ENCODE peak calls at places on chromosomes 11 and 22, in nine cellular contexts. U is NCI-H1105 treated with DMSO at 0.1 percent for 48 hours; T is WTC11; C is left cardiac atrium; I is endothelial cell; V is EH; Z is NCI-H1694 treated with DMSO at 0.1 percent for 48 hours; X is activated CD8-positive, alpha-beta memory T cell treated with anti-CD3 and anti-CD28 coated beads, Interleukin-2, amount 50 U/mL, for 48 hours; S is NCI-H460. L is an unnamed sample.

GRCh38 chr22:36325163-36326031 is 62.4 kb downstream of the MYH9 start:
- DNase-seq in U (no peak), T (no peak), C (peak), I (no peak), V (peak), Z (no peak), X (no peak), S (peak), L (peak)

GRCh38 chr11:69005631-69006368 is 7.2 kb downstream of the MRGPRF start:
- DNase-seq in U (no peak), T (no peak), C (no peak), I (no peak), V (no peak), Z (no peak), X (no peak), S (no peak), L (no peak)

GRCh38 chr11:67301951-67302516 is 1.3 kb upstream of the SSH3 start:
- DNase-seq in U (peak), T (peak), C (no peak), I (no peak), V (peak), Z (no peak), X (no peak), S (peak), L (no peak)

GRCh38 chr11:64037027-64037633 is 1.4 kb downstream of the FLRT1 start:
- DNase-seq in U (no peak), T (no peak), C (no peak), I (no peak), V (no peak), Z (no peak), X (no peak), S (no peak), L (no peak)

GRCh38 chr11:76579047-76579751 is 91.3 kb downstream of the LRRC32 start:
- DNase-seq in U (no peak), T (peak), C (peak), I (no peak), V (no peak), Z (no peak), X (no peak), S (no peak), L (no peak)

GRCh38 chr11:62669420-62670161 is 1.9 kb upstream of the UQCC3 start:
- DNase-seq in U (no peak), T (no peak), C (no peak), I (no peak), V (peak), Z (peak), X (no peak), S (no peak), L (no peak)

GRCh38 chr11:22192642-22193347 is at the start of gene ANO5:
- DNase-seq in U (peak), T (peak), C (peak), I (peak), V (no peak), Z (peak), X (peak), S (no peak), L (peak)

GRCh38 chr11:3865388-3866193 is 10.1 kb downstream of the STIM1 start:
- DNase-seq in U (no peak), T (no peak), C (no peak), I (no peak), V (peak), Z (no peak), X (no peak), S (no peak), L (peak)

GRCh38 chr11:17931595-17931994 is 81.3 kb downstream of the SERGEF start:
- DNase-seq in U (no peak), T (no peak), C (no peak), I (no peak), V (no peak), Z (no peak), X (no peak), S (no peak), L (no peak)

GRCh38 chr22:27129266-27129665 is 471.9 kb downstream of the MIAT start:
- DNase-seq in U (no peak), T (no peak), C (no peak), I (no peak), V (peak), Z (no peak), X (no peak), S (peak), L (peak)

GRCh38 chr11:64885367-64886286 is 7.2 kb upstream of the EHD1 start:
- DNase-seq in U (no peak), T (no peak), C (no peak), I (no peak), V (peak), Z (peak), X (no peak), S (peak), L (peak)

GRCh38 chr11:72069787-72070251 is 10.5 kb downstream of the NUMA1 start:
- DNase-seq in U (no peak), T (no peak), C (peak), I (no peak), V (peak), Z (no peak), X (no peak), S (peak), L (peak)

GRCh38 chr11:19988598-19988997 is 171.7 kb downstream of the DBX1 start:
- DNase-seq in U (no peak), T (peak), C (peak), I (no peak), V (peak), Z (no peak), X (no peak), S (no peak), L (peak)

GRCh38 chr11:8671651-8672062 is 10.8 kb downstream of the TRIM66 start:
- DNase-seq in U (peak), T (no peak), C (peak), I (no peak), V (no peak), Z (peak), X (no peak), S (no peak), L (peak)

GRCh38 chr22:49655168-49655812 is 172.4 kb downstream of the BRD1 start:
- DNase-seq in U (no peak), T (no peak), C (no peak), I (no peak), V (no peak), Z (no peak), X (no peak), S (no peak), L (no peak)

GRCh38 chr22:29112102-29112501 is 39.3 kb downstream of the KREMEN1 start:
- DNase-seq in U (no peak), T (no peak), C (no peak), I (no peak), V (no peak), Z (no peak), X (no peak), S (no peak), L (no peak)

GRCh38 chr22:19466126-19466716 is 12.8 kb downstream of the UFD1 start:
- DNase-seq in U (no peak), T (no peak), C (no peak), I (no peak), V (no peak), Z (peak), X (peak), S (no peak), L (no peak)

GRCh38 chr22:45007247-45007945 is 2.4 kb downstream of the PHF21B start:
- DNase-seq in U (peak), T (peak), C (peak), I (peak), V (peak), Z (no peak), X (no peak), S (no peak), L (peak)

GRCh38 chr11:134536677-134537076 is 124.6 kb upstream of the B3GAT1 start:
- DNase-seq in U (no peak), T (no peak), C (no peak), I (no peak), V (no peak), Z (no peak), X (peak), S (no peak), L (no peak)

GRCh38 chr11:63549411-63549810 is 12.8 kb downstream of the PLAAT4 start:
- DNase-seq in U (no peak), T (no peak), C (no peak), I (no peak), V (no peak), Z (no peak), X (no peak), S (no peak), L (no peak)

GRCh38 chr11:72951815-72952340 is 137.7 kb downstream of the ATG16L2 start:
- DNase-seq in U (no peak), T (no peak), C (no peak), I (no peak), V (no peak), Z (no peak), X (no peak), S (no peak), L (no peak)

GRCh38 chr11:90493379-90493778 is 270.5 kb upstream of the CHORDC1 start:
- DNase-seq in U (no peak), T (no peak), C (no peak), I (no peak), V (no peak), Z (no peak), X (no peak), S (no peak), L (no peak)

GRCh38 chr11:68471360-68472340 is 11.1 kb downstream of the PPP6R3 start:
- DNase-seq in U (no peak), T (no peak), C (no peak), I (no peak), V (peak), Z (no peak), X (peak), S (no peak), L (peak)

GRCh38 chr22:41308544-41308947 is 7.2 kb downstream of the ZC3H7B start:
- DNase-seq in U (no peak), T (no peak), C (no peak), I (no peak), V (no peak), Z (no peak), X (no peak), S (no peak), L (no peak)

GRCh38 chr11:24900524-24900923 is 403.7 kb downstream of the LUZP2 start:
- DNase-seq in U (no peak), T (no peak), C (no peak), I (no peak), V (no peak), Z (no peak), X (no peak), S (no peak), L (no peak)

GRCh38 chr11:73577496-73577917 is 20.4 kb downstream of the FAM168A start:
- DNase-seq in U (no peak), T (no peak), C (no peak), I (no peak), V (peak), Z (no peak), X (no peak), S (no peak), L (peak)

GRCh38 chr11:62880231-62880802 is 379 bp upstream of the SLC3A2 start:
- DNase-seq in U (peak), T (no peak), C (peak), I (peak), V (peak), Z (no peak), X (no peak), S (no peak), L (peak)

GRCh38 chr11:112608466-112608865 is 347.8 kb upstream of the PLET1 start:
- DNase-seq in U (no peak), T (no peak), C (no peak), I (no peak), V (no peak), Z (no peak), X (no peak), S (no peak), L (no peak)

GRCh38 chr22:27534720-27535125 is 266.8 kb downstream of the MN1 start:
- DNase-seq in U (no peak), T (no peak), C (no peak), I (no peak), V (peak), Z (no peak), X (no peak), S (peak), L (peak)

GRCh38 chr22:19741053-19741452 is 17.7 kb downstream of the GP1BB start:
- DNase-seq in U (no peak), T (no peak), C (no peak), I (no peak), V (no peak), Z (no peak), X (no peak), S (no peak), L (no peak)

L was measured in astrocyte.